ENCODE peak calls at places on chromosome 15, in seven cellular contexts. U, O, E, I, M, X and W are unnamed samples.

GRCh38 chr15:60396964-60397771 is 618 bp downstream of the ANXA2 start:
- DNase-seq in M (peak), U (peak), O (peak), X (peak), I (peak), E (peak), W (peak)

GRCh38 chr15:100879046-100879445 is 585 bp upstream of the ALDH1A3 start:
- DNase-seq in E (peak), X (peak), O (no peak), U (no peak), M (no peak), I (no peak), W (no peak)

GRCh38 chr15:29449136-29449535 is 179.5 kb upstream of the NSMCE3 start:
- DNase-seq in X (peak), O (no peak), U (no peak), I (no peak), M (peak), E (no peak), W (no peak)

GRCh38 chr15:68145706-68146105 is 59.4 kb downstream of the CALML4 start:
- DNase-seq in U (no peak), M (no peak), I (no peak), X (no peak), E (no peak), O (no peak), W (no peak)

GRCh38 chr15:68353418-68354145 is 76.0 kb downstream of the FEM1B start:
- DNase-seq in U (no peak), I (no peak), E (no peak), O (no peak), X (no peak), M (no peak), W (no peak)

GRCh38 chr15:98785796-98786581 is 137.7 kb downstream of the IGF1R start:
- DNase-seq in O (no peak), X (peak), U (peak), M (peak), I (no peak), E (no peak), W (no peak)

GRCh38 chr15:41772720-41773331 is 1.5 kb upstream of the MAPKBP1 start:
- DNase-seq in I (no peak), O (no peak), M (peak), X (peak), U (peak), E (peak), W (no peak)

GRCh38 chr15:45268135-45268534 is 16.1 kb downstream of the SLC28A2 start:
- DNase-seq in O (no peak), X (peak), I (no peak), M (no peak), E (no peak), U (peak), W (no peak)

GRCh38 chr15:101635944-101636727 is 16.0 kb downstream of the TM2D3 start:
- DNase-seq in O (no peak), U (no peak), E (no peak), X (no peak), M (no peak), I (no peak), W (no peak)

GRCh38 chr15:72786244-72786641 is 2.7 kb upstream of the ADPGK start:
- DNase-seq in U (no peak), X (no peak), E (no peak), I (no peak), O (no peak), M (no peak), W (no peak)

GRCh38 chr15:75844629-75845390 is 1.6 kb downstream of the UBE2Q2 start:
- DNase-seq in I (no peak), E (no peak), X (no peak), M (no peak), O (no peak), U (no peak), W (no peak)

GRCh38 chr15:78035319-78035718 is 42.2 kb downstream of the TBC1D2B start:
- DNase-seq in O (no peak), I (no peak), E (peak), U (no peak), X (no peak), M (no peak), W (no peak)

GRCh38 chr15:41995476-41995855 is 23.1 kb upstream of the EHD4 start:
- DNase-seq in U (no peak), M (no peak), I (no peak), O (no peak), X (no peak), E (no peak), W (no peak)

GRCh38 chr15:21267686-21268395 is 172.5 kb downstream of the POTEB3 start:
- DNase-seq in E (no peak), U (no peak), X (peak), I (no peak), O (no peak), M (peak), W (no peak)

GRCh38 chr15:99098426-99098825 is 6.5 kb upstream of the SYNM start:
- DNase-seq in U (no peak), E (no peak), M (no peak), O (peak), X (no peak), I (no peak), W (no peak)

DNA sequence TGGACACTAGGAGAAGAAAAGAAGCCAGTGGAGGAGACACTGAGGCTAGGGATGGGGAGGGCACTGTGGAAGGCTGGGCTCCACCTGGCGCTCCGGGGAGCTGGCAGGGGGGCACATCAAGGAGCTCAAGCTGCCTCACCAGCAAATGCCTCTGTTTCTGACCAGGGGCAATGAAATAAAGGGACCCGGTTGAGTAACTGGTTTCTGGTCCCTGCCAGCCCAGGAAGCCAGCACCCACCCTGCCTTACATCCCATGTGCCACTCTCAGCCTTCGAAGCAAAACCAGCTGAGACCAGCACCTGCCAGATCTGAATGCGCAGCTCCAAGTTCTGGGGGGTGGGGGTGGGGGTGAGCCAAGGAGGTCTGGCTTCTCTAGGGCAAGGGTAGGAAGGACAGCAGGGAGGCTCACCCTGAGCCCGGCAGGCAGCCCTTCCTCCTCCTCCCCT is 359 bp upstream of the PAK6 start:
- DNase-seq in I (no peak), U (no peak), O (peak), E (no peak), M (no peak), X (no peak), W (no peak)
- H3K27ac ChIP-seq in I (no peak), U (no peak), O (no peak), E (no peak), M (peak), X (peak), W (peak)

GRCh38 chr15:95017950-95018349 is 786.6 kb downstream of the MCTP2 start:
- DNase-seq in E (peak), M (peak), X (no peak), O (peak), U (peak), I (peak), W (peak)
- H3K27ac ChIP-seq in E (no peak), M (no peak), X (no peak), O (no peak), U (no peak), I (peak), W (no peak)

GRCh38 chr15:80695099-80695910 is at the start of gene ABHD17C:
- DNase-seq in I (peak), U (peak), M (peak), E (peak), X (peak), O (no peak), W (peak)
- H3K27ac ChIP-seq in I (peak), U (peak), M (peak), E (no peak), X (peak), O (peak), W (peak)

DNA sequence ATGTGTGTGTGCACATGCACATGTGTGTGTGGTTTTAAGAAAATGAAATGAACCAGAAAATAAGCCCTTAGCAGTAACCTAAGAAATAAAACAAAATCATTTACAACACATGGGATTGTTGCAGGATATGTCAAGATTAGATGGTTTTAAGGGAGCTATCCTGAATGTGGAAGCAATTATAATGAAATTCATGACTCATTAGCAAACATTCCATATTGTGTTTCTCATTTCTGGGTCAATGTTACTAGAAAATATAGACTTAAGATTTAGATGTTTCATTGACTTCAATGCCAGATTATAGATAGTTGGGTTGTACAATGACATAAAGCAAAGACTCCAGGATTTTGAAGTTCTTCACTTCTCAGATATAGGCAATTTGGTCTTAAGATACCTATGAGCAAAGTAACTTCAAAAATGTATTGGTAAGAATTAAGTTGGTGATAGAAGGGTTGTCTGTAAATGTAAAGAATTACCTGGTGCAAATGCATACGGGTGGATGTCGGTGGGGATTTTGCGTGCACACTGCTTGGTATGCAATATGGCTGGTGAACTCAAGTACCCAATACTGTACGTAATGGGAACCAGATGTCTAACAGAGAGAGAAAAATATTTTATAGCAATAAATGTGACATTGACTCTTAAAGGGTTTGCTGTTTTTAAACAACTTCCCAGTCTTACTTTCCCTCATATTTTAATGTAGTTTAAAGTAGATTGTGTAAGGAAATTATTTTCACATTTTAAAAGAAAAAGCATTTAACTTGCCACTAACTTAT is 53.9 kb upstream of the NR2F2 start:
- DNase-seq in O (no peak), X (no peak), I (no peak), E (peak), U (no peak), M (no peak), W (no peak)
- H3K27ac ChIP-seq in O (no peak), X (no peak), I (no peak), E (no peak), U (no peak), M (no peak), W (no peak)

GRCh38 chr15:83356516-83357399 is 72.3 kb upstream of the BNC1 start:
- DNase-seq in M (no peak), E (no peak), I (no peak), U (no peak), X (no peak), O (no peak), W (no peak)
- H3K27ac ChIP-seq in M (no peak), E (no peak), I (no peak), U (no peak), X (no peak), O (no peak), W (peak)

GRCh38 chr15:81024265-81024875 is 23.6 kb downstream of the TLNRD1 start:
- DNase-seq in I (no peak), O (no peak), U (no peak), M (peak), E (no peak), X (no peak), W (no peak)
- H3K27ac ChIP-seq in I (peak), O (peak), U (peak), M (peak), E (no peak), X (no peak), W (peak)